ENCODE peak calls at places on chromosome 5, in six cellular contexts. N is body of pancreas, I is left ventricle myocardium superior, Q is RWPE1, K is hippocampal formation, B is nucleus accumbens. V is an unnamed sample.

GRCh38 chr5:154562244-154562861 is 84.3 kb upstream of the HAND1 start:
- DNase-seq in N (peak), I (no peak), Q (no peak), K (no peak), B (no peak), V (no peak)

GRCh38 chr5:148970228-148970627 is 92.6 kb downstream of the SH3TC2 start:
- DNase-seq in N (peak), I (peak), Q (no peak), K (peak), B (peak), V (peak)

GRCh38 chr5:95842955-95843544 is 20.5 kb upstream of the GLRX start:
- DNase-seq in N (peak), I (peak), Q (no peak), K (no peak), B (peak), V (peak)

GRCh38 chr5:14870347-14871083 is 1.1 kb downstream of the ANKH start:
- DNase-seq in N (no peak), I (peak), Q (no peak), K (no peak), B (peak), V (peak)

GRCh38 chr5:139190125-139190524 is 8.0 kb downstream of the SIL1 start:
- DNase-seq in N (no peak), I (no peak), Q (no peak), K (no peak), B (no peak), V (no peak)

GRCh38 chr5:132500244-132500930 is 9.8 kb upstream of the IRF1 start:
- DNase-seq in N (no peak), I (no peak), Q (no peak), K (no peak), B (no peak), V (no peak)

GRCh38 chr5:23314827-23315226 is 192.6 kb upstream of the PRDM9 start:
- DNase-seq in N (no peak), I (no peak), Q (peak), K (no peak), B (no peak), V (no peak)

GRCh38 chr5:14097998-14098471 is 45.1 kb upstream of the TRIO start:
- DNase-seq in N (no peak), I (no peak), Q (no peak), K (no peak), B (no peak), V (no peak)

GRCh38 chr5:132496631-132497487 is 6.3 kb upstream of the IRF1 start:
- DNase-seq in N (peak), I (peak), Q (peak), K (peak), B (peak), V (peak)

GRCh38 chr5:163815240-163815791 is 309.9 kb downstream of the MAT2B start:
- DNase-seq in N (no peak), I (no peak), Q (no peak), K (no peak), B (no peak), V (no peak)

GRCh38 chr5:119458911-119459632 is 6.8 kb downstream of the HSD17B4 start:
- DNase-seq in N (no peak), I (no peak), Q (no peak), K (no peak), B (no peak), V (no peak)

GRCh38 chr5:50727149-50727496 is 60.7 kb downstream of the PARP8 start:
- DNase-seq in N (peak), I (no peak), Q (peak), K (peak), B (no peak), V (no peak)

GRCh38 chr5:27048507-27048906 is 10.1 kb upstream of the CDH9 start:
- DNase-seq in N (no peak), I (no peak), Q (no peak), K (no peak), B (no peak), V (no peak)

GRCh38 chr5:41637424-41637823 is 127.0 kb upstream of the PLCXD3 start:
- DNase-seq in N (no peak), I (no peak), Q (no peak), K (no peak), B (no peak), V (no peak)

GRCh38 chr5:67082941-67083340 is 113.7 kb downstream of the CD180 start:
- DNase-seq in N (no peak), I (no peak), Q (no peak), K (no peak), B (no peak), V (no peak)

GRCh38 chr5:66974256-66974655 is 222.3 kb downstream of the CD180 start:
- DNase-seq in N (no peak), I (no peak), Q (no peak), K (no peak), B (no peak), V (no peak)

GRCh38 chr5:166883016-166883415 is 1408.4 kb upstream of the WWC1 start:
- DNase-seq in N (no peak), I (no peak), Q (peak), K (no peak), B (no peak), V (no peak)

GRCh38 chr5:157613385-157614245 is 38.0 kb upstream of the ADAM19 start:
- DNase-seq in N (no peak), I (no peak), Q (no peak), K (no peak), B (no peak), V (no peak)

GRCh38 chr5:80254767-80255424 is 952 bp downstream of the SERINC5 start:
- DNase-seq in N (no peak), I (no peak), Q (peak), K (peak), B (no peak), V (no peak)

GRCh38 chr5:40497573-40497972 is 182.1 kb upstream of the PTGER4 start:
- DNase-seq in N (no peak), I (no peak), Q (peak), K (no peak), B (no peak), V (no peak)

GRCh38 chr5:142512680-142513042 is 173.2 kb downstream of the FGF1 start:
- DNase-seq in N (no peak), I (no peak), Q (peak), K (no peak), B (no peak), V (no peak)

GRCh38 chr5:57033503-57033902 is 81.6 kb upstream of the MIER3 start:
- DNase-seq in N (no peak), I (no peak), Q (no peak), K (no peak), B (no peak), V (no peak)

GRCh38 chr5:81850932-81851331 is 100.0 kb upstream of the SSBP2 start:
- DNase-seq in N (no peak), I (no peak), Q (no peak), K (no peak), B (no peak), V (no peak)

GRCh38 chr5:123752576-123752975 is 240.6 kb downstream of the CSNK1G3 start:
- DNase-seq in N (no peak), I (no peak), Q (no peak), K (no peak), B (no peak), V (no peak)

GRCh38 chr5:32630867-32631491 is 45.6 kb downstream of the SUB1 start:
- DNase-seq in N (no peak), I (no peak), Q (no peak), K (no peak), B (no peak), V (peak)

GRCh38 chr5:36585696-36586095 is 20.7 kb upstream of the SLC1A3 start:
- DNase-seq in N (no peak), I (no peak), Q (no peak), K (no peak), B (no peak), V (no peak)

GRCh38 chr5:31130682-31131081 is 62.8 kb upstream of the CDH6 start:
- DNase-seq in N (no peak), I (no peak), Q (no peak), K (no peak), B (no peak), V (no peak)

GRCh38 chr5:157100140-157100679 is 8.6 kb downstream of the HAVCR2 start:
- DNase-seq in N (no peak), I (no peak), Q (no peak), K (no peak), B (no peak), V (no peak)

GRCh38 chr5:124436294-124436693 is 310.1 kb downstream of the ZNF608 start:
- DNase-seq in N (no peak), I (no peak), Q (no peak), K (no peak), B (no peak), V (no peak)

GRCh38 chr5:141010047-141010793 is 41.0 kb upstream of the PCDHB1 start:
- DNase-seq in N (no peak), I (no peak), Q (no peak), K (no peak), B (no peak), V (no peak)

GRCh38 chr5:2914022-2914661 is 162.7 kb upstream of the IRX2 start:
- DNase-seq in N (no peak), I (no peak), Q (no peak), K (no peak), B (no peak), V (no peak)

GRCh38 chr5:126568206-126568755 is 26.7 kb downstream of the ALDH7A1 start:
- DNase-seq in N (no peak), I (no peak), Q (no peak), K (no peak), B (no peak), V (no peak)

GRCh38 chr5:53501054-53501453 is 20.6 kb downstream of the FST start:
- DNase-seq in N (no peak), I (no peak), Q (no peak), K (no peak), B (no peak), V (no peak)

GRCh38 chr5:137666109-137666850 is 69.6 kb downstream of the KLHL3 start:
- DNase-seq in N (peak), I (peak), Q (no peak), K (no peak), B (no peak), V (no peak)

V was measured in left lobe of liver.